ENCODE peak calls at places on chromosomes 5 and 9, in five cellular contexts. Z, P, I, X and K are unnamed samples.
A peak's percentile ranks its signal among the peaks of the same experiment; 100 is the strongest.

GRCh38 chr5:45779874-45780671 is 83.9 kb upstream of the HCN1 start:
- DNase-seq in I (no peak), P (no peak), X (no peak), Z (no peak), K (no peak)

GRCh38 chr9:135240222-135240621 is 152.8 kb downstream of the OLFM1 start:
- DNase-seq in X (no peak), I (no peak), Z (no peak), P (no peak), K (no peak)

GRCh38 chr9:111106202-111106601 is 67.9 kb upstream of the LPAR1 start:
- DNase-seq in X (no peak), I (no peak), Z (no peak), P (no peak), K (no peak)

GRCh38 chr5:73327908-73328455 is 120.6 kb downstream of the FOXD1 start:
- DNase-seq in I (no peak), Z (no peak), P (no peak), X (no peak), K (no peak)

GRCh38 chr5:8829322-8830029 is 716.4 kb downstream of the SEMA5A start:
- DNase-seq in Z (no peak), I (no peak), X (no peak), P (no peak), K (no peak)

GRCh38 chr9:133514475-133515239 is 10.1 kb downstream of the MYMK start:
- DNase-seq in Z (no peak), P (no peak), I (peak; percentile 85), X (no peak), K (no peak)

GRCh38 chr9:119736478-119737454 is 367.5 kb upstream of the BRINP1 start:
- DNase-seq in Z (no peak), X (peak; percentile 38), P (no peak), I (peak; percentile 4), K (no peak)

GRCh38 chr9:121765021-121765950 is 113.9 kb downstream of the DAB2IP start:
- DNase-seq in X (no peak), I (peak; percentile 48), P (peak; percentile 90), Z (no peak), K (no peak)

GRCh38 chr9:382383-382782 is 167.7 kb downstream of the DOCK8 start:
- DNase-seq in P (no peak), I (no peak), X (no peak), Z (no peak), K (no peak)

GRCh38 chr9:389758-390157 is 175.1 kb downstream of the DOCK8 start:
- DNase-seq in X (no peak), Z (no peak), I (no peak), P (no peak), K (no peak)

GRCh38 chr9:389159-389558 is 174.5 kb downstream of the DOCK8 start:
- DNase-seq in P (no peak), X (no peak), Z (no peak), I (no peak), K (no peak)

GRCh38 chr9:385818-386398 is 171.2 kb downstream of the DOCK8 start:
- DNase-seq in Z (peak; percentile 37), X (no peak), I (peak; percentile 34), P (peak; percentile 44), K (peak; percentile 53)
- TF ChIP-seq FOXM1 in Z (no peak), X (no peak), I (no peak), P (no peak), K (no peak)

DNA sequence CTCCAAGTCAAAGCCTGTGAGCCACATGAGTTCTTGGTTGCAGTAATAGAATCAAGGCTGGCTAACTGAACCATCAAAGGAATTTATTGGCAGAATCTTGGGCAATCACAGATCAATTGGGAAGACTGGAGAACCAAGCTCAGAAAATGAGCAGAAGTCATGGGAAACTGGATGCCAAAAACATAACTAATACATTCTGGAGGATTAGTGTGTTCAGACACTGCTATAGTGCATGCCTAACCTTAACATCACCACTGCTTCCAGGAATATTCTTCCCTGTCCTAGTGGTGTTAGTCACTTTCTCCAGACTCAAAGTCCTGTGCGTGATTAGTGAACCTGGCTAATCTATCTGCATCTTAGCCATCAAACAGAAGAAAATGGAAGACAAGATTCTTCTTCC is 843.7 kb downstream of the EFNA5 start:
- DNase-seq in P (no peak), I (no peak), Z (no peak), X (no peak), K (no peak)
- TF ChIP-seq FOXM1 in P (no peak), I (no peak), Z (no peak), X (no peak), K (no peak)

GRCh38 chr5:158234323-158235158 is 375.6 kb upstream of the CLINT1 start:
- DNase-seq in Z (no peak), X (no peak), P (no peak), I (no peak), K (no peak)
- TF ChIP-seq FOXM1 in Z (no peak), X (no peak), P (no peak), I (no peak), K (no peak)

DNA sequence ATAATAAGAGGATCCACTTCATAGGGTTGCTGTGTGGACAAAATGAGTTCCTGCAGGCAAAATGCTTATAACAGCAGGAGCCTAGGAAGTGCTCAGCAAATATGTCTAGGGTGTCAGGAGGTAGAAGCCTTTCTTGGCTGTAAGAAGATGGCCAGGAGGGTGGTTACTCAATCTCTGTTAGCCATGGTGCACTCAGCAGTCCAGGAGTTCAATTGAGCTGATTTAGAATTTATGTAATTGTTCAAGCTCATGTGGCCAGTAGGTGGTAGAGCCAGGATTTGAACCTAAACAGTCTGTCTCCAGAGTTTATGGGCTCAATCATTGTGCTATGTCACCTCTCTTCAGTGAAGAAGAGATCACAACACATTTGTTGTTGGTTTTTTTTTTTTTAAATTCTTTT is 381.2 kb downstream of the KIF4B start:
- DNase-seq in I (no peak), Z (no peak), X (no peak), P (no peak), K (no peak)
- TF ChIP-seq FOXM1 in I (no peak), Z (no peak), X (no peak), P (no peak), K (no peak)

GRCh38 chr5:59744531-59744992 is 149.0 kb downstream of the PDE4D start:
- DNase-seq in P (no peak), X (no peak), I (no peak), Z (no peak), K (no peak)

GRCh38 chr5:59746261-59746765 is 147.2 kb downstream of the PDE4D start:
- DNase-seq in Z (no peak), P (no peak), I (no peak), X (no peak), K (no peak)

GRCh38 chr5:59741599-59741998 is 151.9 kb downstream of the PDE4D start:
- DNase-seq in Z (no peak), I (no peak), X (no peak), P (no peak), K (no peak)

GRCh38 chr5:59749782-59750520 is 143.6 kb downstream of the PDE4D start:
- DNase-seq in I (no peak), P (no peak), Z (no peak), X (no peak), K (no peak)

DNA sequence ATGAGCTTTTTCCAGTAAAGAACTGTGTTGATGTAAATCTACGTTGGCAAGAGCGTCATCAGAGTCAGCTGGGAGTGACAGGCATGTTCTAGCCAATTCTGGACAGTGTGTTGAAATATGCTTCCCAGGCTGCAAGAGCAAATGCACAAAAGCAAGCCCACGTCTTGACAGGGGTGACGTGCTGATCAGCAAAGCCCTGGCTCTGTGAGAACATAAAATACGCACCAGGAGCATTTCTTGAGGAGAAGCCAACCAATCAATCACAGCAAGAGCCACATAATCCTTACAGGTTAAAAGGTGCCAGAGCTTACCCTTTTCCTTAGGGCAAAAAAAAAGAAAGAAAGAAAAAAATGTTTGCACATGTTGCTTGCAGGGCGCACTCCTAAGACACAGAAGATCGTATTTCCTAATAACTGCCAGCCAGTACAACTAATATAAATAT is 148.1 kb downstream of the PDE4D start:
- DNase-seq in Z (no peak), X (no peak), P (no peak), I (no peak), K (peak; percentile 36)
- TF ChIP-seq FOXM1 in Z (no peak), X (no peak), P (no peak), I (no peak), K (no peak)